ENCODE peak calls at places on chromosomes 1 and 21, in four cellular contexts. O, U, R and N are unnamed samples.

GRCh38 chr1:119329521-119329920 is 39.1 kb upstream of the HAO2 start:
- DNase-seq in O (no peak), U (no peak), R (no peak), N (no peak)

GRCh38 chr1:154773551-154773950 is 96.5 kb downstream of the KCNN3 start:
- DNase-seq in R (no peak), O (peak; percentile 40), U (no peak), N (no peak)

GRCh38 chr1:198298653-198299052 is 141.9 kb downstream of the NEK7 start:
- DNase-seq in R (peak; percentile 56), O (no peak), U (no peak), N (no peak)

GRCh38 chr1:91234181-91234580 is 170.5 kb downstream of the HFM1 start:
- DNase-seq in U (no peak), O (no peak), R (no peak), N (no peak)

GRCh38 chr1:109564189-109564878 is 15.9 kb downstream of the GNAI3 start:
- DNase-seq in R (no peak), U (no peak), O (no peak), N (no peak)

GRCh38 chr1:197799271-197799670 is 24.0 kb upstream of the DENND1B start:
- DNase-seq in U (peak; percentile 34), R (no peak), O (no peak), N (peak; percentile 67)

GRCh38 chr1:207407655-207408256 is 46.4 kb upstream of the CR2 start:
- DNase-seq in U (peak; percentile 27), R (no peak), O (no peak), N (peak; percentile 30)

GRCh38 chr1:199089393-199090122 is 450.7 kb downstream of the PTPRC start:
- DNase-seq in U (no peak), O (no peak), R (no peak), N (no peak)

GRCh38 chr21:36654341-36654740 is 44.6 kb upstream of the SIM2 start:
- DNase-seq in O (no peak), U (no peak), R (no peak), N (no peak)

GRCh38 chr1:232130815-232131474 is 499.0 kb downstream of the SIPA1L2 start:
- DNase-seq in O (no peak), U (no peak), R (no peak), N (no peak)

GRCh38 chr1:186843261-186843660 is 14.5 kb downstream of the PLA2G4A start:
- DNase-seq in O (no peak), R (no peak), U (no peak), N (no peak)

GRCh38 chr1:165828103-165828558 is 717 bp downstream of the UCK2 start:
- DNase-seq in O (peak; percentile 35), R (no peak), U (peak; percentile 55), N (peak; percentile 75)

GRCh38 chr1:201217146-201217545 is 26.5 kb downstream of the IGFN1 start:
- DNase-seq in U (no peak), R (no peak), O (no peak), N (no peak)

GRCh38 chr21:40118527-40118926 is 251.3 kb downstream of the PCP4 start:
- DNase-seq in O (no peak), R (no peak), U (peak; percentile 5), N (no peak)

GRCh38 chr1:236089046-236089773 is 24.3 kb upstream of the NID1 start:
- DNase-seq in O (no peak), R (no peak), U (peak; percentile 34), N (peak; percentile 63)

GRCh38 chr21:34129039-34129891 is 55.9 kb downstream of the MRPS6 start:
- DNase-seq in R (peak; percentile 87), O (peak; percentile 53), U (peak; percentile 14), N (peak; percentile 91)

GRCh38 chr21:42187976-42188653 is 30.8 kb upstream of the ABCG1 start:
- DNase-seq in R (no peak), O (no peak), U (no peak), N (no peak)

GRCh38 chr21:22743085-22743484 is 1744.9 kb downstream of the NCAM2 start:
- DNase-seq in U (no peak), R (no peak), O (no peak), N (no peak)

GRCh38 chr1:65791860-65792670 is 630 bp upstream of the PDE4B start:
- DNase-seq in R (no peak), O (no peak), U (no peak), N (no peak)

GRCh38 chr1:59526240-59526639 is 229.3 kb downstream of the FGGY start:
- DNase-seq in R (no peak), O (no peak), U (peak; percentile 28), N (peak; percentile 62)

GRCh38 chr1:220874201-220874655 is 5.0 kb upstream of the HLX start:
- DNase-seq in U (peak; percentile 72), O (no peak), R (peak; percentile 32), N (peak; percentile 80)

GRCh38 chr1:215473943-215474342 is 93.2 kb upstream of the KCTD3 start:
- DNase-seq in U (no peak), O (no peak), R (no peak), N (peak; percentile 23)

GRCh38 chr1:228463559-228464455 is 23.4 kb upstream of the RNF187 start:
- DNase-seq in O (no peak), R (no peak), U (no peak), N (no peak)

GRCh38 chr1:69567847-69568434 is at the start of gene LRRC7:
- DNase-seq in O (no peak), R (no peak), U (no peak), N (no peak)

GRCh38 chr1:214372092-214372491 is 91.1 kb downstream of the SMYD2 start:
- DNase-seq in R (no peak), U (no peak), O (no peak), N (no peak)

GRCh38 chr21:45874716-45875415 is 106.7 kb upstream of the COL6A1 start:
- DNase-seq in R (no peak), U (peak; percentile 76), O (peak; percentile 67), N (peak; percentile 99)

GRCh38 chr1:204623894-204624361 is 61.6 kb downstream of the LRRN2 start:
- DNase-seq in O (no peak), U (peak; percentile 51), R (no peak), N (peak; percentile 11)

GRCh38 chr1:224427346-224427745 is 7.3 kb downstream of the WDR26 start:
- DNase-seq in O (no peak), R (no peak), U (peak; percentile 87), N (peak; percentile 78)

GRCh38 chr1:108113496-108113895 is 86.6 kb downstream of the SLC25A24 start:
- DNase-seq in R (no peak), O (no peak), U (no peak), N (no peak)

GRCh38 chr21:26877015-26877414 is 31.8 kb upstream of the ADAMTS1 start:
- DNase-seq in U (no peak), R (no peak), O (no peak), N (no peak)

GRCh38 chr1:210754931-210755670 is 378.8 kb downstream of the KCNH1 start:
- DNase-seq in R (peak; percentile 27), O (no peak), U (peak; percentile 16), N (no peak)

GRCh38 chr1:26887125-26887524 is 3.0 kb downstream of the GPN2 start:
- DNase-seq in O (no peak), U (peak; percentile 66), R (no peak), N (peak; percentile 61)

GRCh38 chr1:223628233-223628632 is 37.3 kb downstream of the CAPN8 start:
- DNase-seq in R (peak; percentile 38), U (peak; percentile 37), O (peak; percentile 38), N (peak; percentile 19)

GRCh38 chr1:179883040-179883501 is 986 bp downstream of the TOR1AIP1 start:
- DNase-seq in U (no peak), O (no peak), R (no peak), N (no peak)

DNA sequence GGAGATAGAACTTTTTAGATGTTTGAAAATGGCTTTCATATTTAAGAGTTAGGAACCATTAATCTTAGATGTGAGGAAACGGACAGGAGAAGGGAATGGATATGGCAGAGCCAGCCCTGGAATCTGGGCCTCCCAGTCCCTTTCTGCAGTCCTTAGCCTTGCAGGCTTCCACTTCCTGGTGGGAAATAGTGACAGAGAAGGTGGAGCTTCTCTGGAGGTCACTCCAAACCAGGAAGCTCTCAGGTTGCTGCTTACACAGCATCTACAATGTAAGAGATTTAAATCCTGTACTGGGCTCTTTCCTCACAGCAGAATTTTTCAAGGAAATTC is 2.5 kb downstream of the S100A11 start:
- DNase-seq in U (no peak), R (no peak), O (no peak), N (no peak)
- H3K4me3 ChIP-seq in U (peak overlapping the region; percentile 77), R (no peak overlapping the region), O (no peak overlapping the region), N (peak overlapping the region; percentile 92)

DNA sequence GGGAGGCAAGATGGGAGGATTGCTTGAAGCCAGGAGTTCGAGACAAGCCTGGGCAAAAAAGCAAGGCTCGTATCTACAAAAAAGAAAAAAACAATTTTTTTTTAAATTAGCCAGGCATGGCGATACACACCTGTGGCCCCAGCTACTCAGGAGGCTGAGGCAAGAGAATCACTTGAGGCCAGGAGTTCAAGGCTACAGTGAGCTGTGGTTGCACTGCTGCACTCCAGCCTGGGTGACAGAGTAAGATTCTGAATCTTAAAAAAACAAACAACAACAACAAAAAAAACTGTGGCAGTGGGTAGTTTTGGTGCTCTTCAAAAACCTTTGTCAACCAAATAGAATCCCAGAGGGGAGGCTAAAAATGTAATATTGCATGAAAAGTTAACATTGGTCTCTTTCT is 734 bp downstream of the PTPN22 start:
- DNase-seq in O (no peak), R (no peak), U (no peak), N (no peak)
- H3K4me3 ChIP-seq in O (no peak overlapping the region), R (no peak overlapping the region), U (no peak overlapping the region), N (no peak overlapping the region)

GRCh38 chr1:46544561-46545240 is 6.7 kb downstream of the KNCN start:
- DNase-seq in R (no peak), O (no peak), U (no peak), N (no peak)
- H3K4me3 ChIP-seq in R (no peak overlapping the region), O (no peak overlapping the region), U (no peak overlapping the region), N (no peak overlapping the region)

GRCh38 chr21:29301703-29302102 is 3.0 kb downstream of the BACH1 start:
- DNase-seq in R (no peak), U (no peak), O (no peak), N (no peak)
- H3K4me3 ChIP-seq in R (no peak overlapping the region), U (peak overlapping the region; percentile 85), O (no peak overlapping the region), N (peak overlapping the region; percentile 77)

GRCh38 chr1:172287207-172287606 is 133.3 kb upstream of the C1orf105 start:
- DNase-seq in R (no peak), O (peak; percentile 63), U (peak; percentile 38), N (peak; percentile 78)
- H3K4me3 ChIP-seq in R (no peak overlapping the region), O (no peak overlapping the region), U (no peak overlapping the region), N (no peak overlapping the region)